ENCODE peak calls at places on chromosomes 2 and 18, in eight cellular contexts. E is NCI-H1930; W is activated effector memory CD4-positive, alpha-beta T cell treated with anti-CD3 and anti-CD28 coated beads, Interleukin-2, amount 50 U/mL, for 16 hours; O is hepatic stellate cell; S is ELR; V is smooth muscle cell of the brain vasculature; R is HFFc6; D is neural crest cell. Z is an unnamed sample.

GRCh38 chr2:95275601-95276243 is 1.5 kb downstream of the PROM2 start:
- DNase-seq in O (no peak), R (no peak), V (no peak), W (peak), S (peak), E (no peak), D (no peak), Z (peak)

GRCh38 chr2:13558368-13558767 is 841.6 kb downstream of the TRIB2 start:
- DNase-seq in D (no peak), O (no peak), S (peak), E (no peak), W (no peak), R (no peak), V (no peak), Z (no peak)

GRCh38 chr18:65754121-65754520 is 3.3 kb downstream of the CDH7 start:
- DNase-seq in V (no peak), W (no peak), O (no peak), R (no peak), D (no peak), S (no peak), E (no peak), Z (no peak)

GRCh38 chr2:229410946-229411345 is 139.9 kb upstream of the PID1 start:
- DNase-seq in S (peak), E (no peak), R (no peak), D (no peak), V (no peak), W (no peak), O (no peak), Z (no peak)

GRCh38 chr2:118430510-118431187 is 342.4 kb downstream of the INSIG2 start:
- DNase-seq in O (no peak), E (no peak), S (no peak), W (no peak), D (no peak), V (no peak), R (no peak), Z (no peak)

GRCh38 chr18:47175283-47175894 is 775 bp downstream of the IER3IP1 start:
- DNase-seq in V (no peak), D (peak), O (no peak), R (no peak), W (no peak), S (peak), E (no peak), Z (no peak)

GRCh38 chr2:200168641-200169265 is 137.7 kb upstream of the SPATS2L start:
- DNase-seq in O (no peak), V (no peak), E (no peak), S (no peak), W (no peak), D (no peak), R (no peak), Z (no peak)

GRCh38 chr18:1014496-1014895 is 109.8 kb downstream of the ADCYAP1 start:
- DNase-seq in W (no peak), V (no peak), S (no peak), D (no peak), E (no peak), R (no peak), O (no peak), Z (no peak)

GRCh38 chr18:43720036-43720435 is 442.7 kb upstream of the SYT4 start:
- DNase-seq in W (no peak), D (no peak), S (no peak), O (no peak), R (no peak), E (no peak), V (no peak), Z (no peak)

GRCh38 chr2:234395801-234396478 is 100.9 kb downstream of the ARL4C start:
- DNase-seq in E (peak), S (no peak), D (no peak), O (no peak), W (no peak), V (no peak), R (no peak), Z (no peak)

GRCh38 chr2:55861733-55862132 is 61.8 kb downstream of the EFEMP1 start:
- DNase-seq in S (no peak), O (no peak), W (no peak), D (no peak), V (no peak), E (no peak), R (no peak), Z (peak)

GRCh38 chr2:173500953-173501352 is 146.3 kb downstream of the CDCA7 start:
- DNase-seq in S (no peak), R (no peak), V (no peak), E (no peak), W (no peak), O (no peak), D (no peak), Z (no peak)

GRCh38 chr18:63775166-63775730 is at the start of gene SERPINB7:
- DNase-seq in D (no peak), W (no peak), R (peak), S (peak), V (no peak), E (no peak), O (peak), Z (no peak)

GRCh38 chr18:13036622-13037320 is 45.6 kb downstream of the CEP192 start:
- DNase-seq in W (no peak), R (peak), V (no peak), E (no peak), S (peak), D (no peak), O (peak), Z (no peak)

GRCh38 chr2:181305151-181306123 is 151.7 kb upstream of the ITGA4 start:
- DNase-seq in O (no peak), D (peak), V (no peak), S (no peak), R (no peak), W (no peak), E (no peak), Z (no peak)

GRCh38 chr2:70002241-70002896 is 40.9 kb upstream of the ASPRV1 start:
- DNase-seq in V (no peak), R (no peak), W (no peak), E (no peak), S (no peak), D (no peak), O (no peak), Z (no peak)

GRCh38 chr2:241850544-241851324 is 8.0 kb downstream of the PDCD1 start:
- DNase-seq in R (no peak), S (no peak), D (no peak), V (no peak), W (no peak), O (no peak), E (no peak), Z (peak)

GRCh38 chr2:241025639-241026038 is 27.2 kb downstream of the SNED1 start:
- DNase-seq in O (no peak), R (no peak), W (no peak), S (no peak), D (no peak), E (no peak), V (no peak), Z (no peak)

GRCh38 chr18:13444430-13445240 is 226.1 kb downstream of the LDLRAD4 start:
- DNase-seq in O (no peak), D (no peak), W (no peak), E (no peak), V (no peak), R (no peak), S (no peak), Z (peak)

GRCh38 chr2:217803639-217803932 is 199.2 kb downstream of the TNS1 start:
- DNase-seq in V (no peak), R (no peak), O (no peak), E (no peak), D (no peak), W (peak), S (no peak), Z (no peak)

GRCh38 chr2:132463719-132464118 is 47.1 kb downstream of the GPR39 start:
- DNase-seq in V (no peak), E (no peak), R (no peak), O (no peak), D (no peak), S (peak), W (no peak), Z (no peak)

GRCh38 chr2:45968946-45969584 is 317.6 kb downstream of the PRKCE start:
- DNase-seq in O (no peak), S (no peak), D (no peak), V (no peak), E (no peak), R (peak), W (no peak), Z (peak)

GRCh38 chr2:23926289-23926749 is 604 bp downstream of the ATAD2B start:
- DNase-seq in W (peak), R (no peak), V (no peak), S (peak), E (no peak), O (peak), D (peak), Z (peak)

Z was measured in sigmoid colon.